ENCODE peak calls at places on chromosomes 7 and 10, in ten cellular contexts. V is ovary, R is stomach, W is HCT116, B is body of pancreas, E is thyroid gland, Y is tibial nerve, Q is H1, K is transverse colon, M is spleen. H is an unnamed sample.

GRCh38 chr7:33334349-33334748 is 205.0 kb downstream of the BBS9 start:
- DNase-seq in V (no peak), R (no peak), W (peak; percentile 19), B (no peak), E (no peak), Y (no peak), Q (peak; percentile 15), K (no peak), M (no peak), H (no peak)

GRCh38 chr7:886626-887487 is 10.5 kb downstream of the GET4 start:
- DNase-seq in V (no peak), R (no peak), W (no peak), B (no peak), E (no peak), Y (no peak), Q (no peak), K (no peak), M (peak; percentile 71), H (peak; percentile 53)

GRCh38 chr10:131891196-131891928 is 9.4 kb upstream of the PPP2R2D start:
- DNase-seq in V (no peak), R (no peak), W (no peak), B (peak; percentile 45), E (no peak), Y (no peak), Q (peak; percentile 15), K (no peak), M (peak; percentile 69), H (no peak)

GRCh38 chr10:89518876-89519842 is 16.2 kb downstream of the SLC16A12 start:
- DNase-seq in V (peak; percentile 27), R (no peak), W (no peak), B (no peak), E (no peak), Y (no peak), Q (no peak), K (no peak), M (no peak), H (peak; percentile 78)

GRCh38 chr7:37372750-37373149 is 75.9 kb downstream of the ELMO1 start:
- DNase-seq in V (no peak), R (no peak), W (no peak), B (no peak), E (no peak), Y (no peak), Q (no peak), K (no peak), M (no peak), H (no peak)

GRCh38 chr7:39565538-39565937 is 666 bp upstream of the YAE1 start:
- DNase-seq in V (no peak), R (no peak), W (no peak), B (no peak), E (no peak), Y (no peak), Q (no peak), K (no peak), M (no peak), H (no peak)

GRCh38 chr10:17053513-17053912 is 76.1 kb downstream of the CUBN start:
- DNase-seq in V (no peak), R (no peak), W (no peak), B (no peak), E (no peak), Y (no peak), Q (no peak), K (no peak), M (no peak), H (no peak)

GRCh38 chr10:114632869-114633715 is 25.0 kb downstream of the ABLIM1 start:
- DNase-seq in V (peak; percentile 60), R (no peak), W (peak; percentile 59), B (peak; percentile 26), E (peak; percentile 83), Y (no peak), Q (no peak), K (no peak), M (no peak), H (peak; percentile 68)

GRCh38 chr7:80935971-80936370 is 17.1 kb upstream of the SEMA3C start:
- DNase-seq in V (no peak), R (no peak), W (no peak), B (no peak), E (no peak), Y (no peak), Q (no peak), K (no peak), M (no peak), H (no peak)

GRCh38 chr10:101485681-101486554 is 102.1 kb downstream of the POLL start:
- DNase-seq in V (peak; percentile 39), R (no peak), W (no peak), B (peak; percentile 15), E (no peak), Y (no peak), Q (no peak), K (peak; percentile 9), M (no peak), H (peak; percentile 73)

GRCh38 chr10:17780727-17781126 is 28.4 kb upstream of the MRC1 start:
- DNase-seq in V (no peak), R (no peak), W (no peak), B (no peak), E (no peak), Y (no peak), Q (no peak), K (no peak), M (no peak), H (no peak)

GRCh38 chr10:123573236-123574147 is 92.7 kb upstream of the GPR26 start:
- DNase-seq in V (no peak), R (peak; percentile 68), W (peak; percentile 83), B (peak; percentile 73), E (peak; percentile 46), Y (no peak), Q (peak; percentile 73), K (peak; percentile 59), M (no peak), H (peak; percentile 40)

DNA sequence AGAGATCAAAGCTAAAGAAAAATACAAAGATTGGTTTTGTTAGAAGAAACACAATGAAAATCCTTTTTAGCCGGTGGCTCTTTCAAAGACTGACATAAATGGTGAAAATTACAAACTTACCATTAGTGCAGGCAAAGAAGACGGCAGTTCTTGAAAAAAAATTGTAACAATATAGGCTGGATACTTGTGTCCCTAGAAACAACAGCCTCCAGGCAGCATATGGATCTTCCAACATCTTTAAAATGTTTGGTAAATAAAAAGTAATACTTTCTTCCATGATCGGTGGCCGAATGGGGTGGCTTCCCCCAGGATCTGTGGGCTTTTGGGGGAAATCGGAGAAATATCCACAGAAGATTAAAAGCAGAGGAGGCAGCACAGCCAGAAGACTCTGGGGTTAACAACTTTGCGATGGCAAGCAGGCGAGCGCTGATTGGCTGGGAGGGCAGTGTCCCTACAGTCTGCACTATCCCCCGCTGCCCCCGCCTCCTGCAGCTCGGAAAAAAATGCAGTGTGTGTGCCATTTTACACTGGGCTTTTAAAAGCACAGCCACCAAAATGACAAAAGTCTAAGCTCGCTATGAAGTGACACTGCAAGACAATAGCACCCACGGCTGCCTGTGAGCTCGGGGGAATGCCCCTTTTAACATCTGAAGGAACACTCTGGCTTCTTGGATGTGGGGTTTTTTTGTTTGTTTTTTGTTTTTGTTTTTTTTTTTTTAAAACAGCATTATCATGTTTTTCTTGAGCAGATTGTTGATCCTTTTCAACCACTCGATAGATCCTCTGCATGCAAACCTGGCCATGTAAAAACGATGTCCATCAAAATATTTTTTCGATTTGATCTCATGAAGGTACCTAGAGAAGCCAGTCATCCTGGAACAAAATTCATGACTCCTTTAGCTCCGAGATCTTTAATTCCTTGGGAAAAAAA is 31.7 kb upstream of the EPC1 start:
- DNase-seq in V (peak; percentile 90), R (peak; percentile 91), W (peak; percentile 79), B (peak; percentile 98), E (peak; percentile 97), Y (peak; percentile 91), Q (no peak), K (peak; percentile 96), M (peak; percentile 98), H (peak; percentile 98)
- TF ChIP-seq POLR2A in V (no peak), R (no peak), W (peak; percentile 62), B (peak; percentile 87), E (no peak), Y (peak; percentile 69), Q (peak; percentile 41), K (peak; percentile 75), M (no peak), H (peak; percentile 29)

DNA sequence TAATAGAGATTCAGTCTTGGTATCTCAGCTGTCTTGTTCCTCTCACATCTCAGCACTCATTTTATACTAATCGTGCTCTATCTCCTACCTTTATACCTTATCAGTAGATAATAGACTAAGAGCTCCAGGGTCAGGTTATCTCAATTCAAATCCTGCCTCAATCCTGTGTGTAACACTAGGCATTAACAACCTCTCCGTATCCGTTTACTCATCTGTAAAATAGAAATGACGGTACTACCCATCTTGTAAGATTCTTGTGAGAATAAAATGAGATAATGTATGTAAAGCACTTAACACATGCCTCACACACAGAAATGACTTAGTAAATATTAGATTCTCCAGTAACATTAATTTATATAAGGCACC is 622 bp upstream of the P4HA1 start:
- DNase-seq in V (no peak), R (no peak), W (no peak), B (no peak), E (no peak), Y (no peak), Q (no peak), K (no peak), M (no peak), H (no peak)
- H3K36me3 ChIP-seq in V (no peaks in the 10 kb centered on the region), R (no peaks in the 10 kb centered on the region), W (no peaks in the 10 kb centered on the region), B (no peaks in the 10 kb centered on the region), E (no peaks in the 10 kb centered on the region), Y (no peaks in the 10 kb centered on the region), Q (no peaks in the 10 kb centered on the region), K (no peaks in the 10 kb centered on the region), M (no peaks in the 10 kb centered on the region), H (no peaks in the 10 kb centered on the region)

GRCh38 chr10:13717936-13718772 is 131.4 kb downstream of the PRPF18 start:
- DNase-seq in V (peak; percentile 41), R (peak; percentile 90), W (no peak), B (peak; percentile 90), E (peak; percentile 90), Y (peak; percentile 54), Q (no peak), K (peak; percentile 69), M (peak; percentile 80), H (peak; percentile 78)
- TF ChIP-seq POLR2A in V (no peak), R (no peak), W (no peak), B (peak; percentile 66), E (no peak), Y (no peak), Q (no peak), K (no peak), M (no peak), H (no peak)

GRCh38 chr7:98223351-98223897 is 12.2 kb downstream of the BHLHA15 start:
- DNase-seq in V (no peak), R (no peak), W (no peak), B (no peak), E (no peak), Y (no peak), Q (no peak), K (no peak), M (peak; percentile 47), H (no peak)

GRCh38 chr7:98227939-98228338 is 16.7 kb downstream of the BHLHA15 start:
- DNase-seq in V (no peak), R (no peak), W (no peak), B (peak; percentile 66), E (no peak), Y (no peak), Q (no peak), K (no peak), M (no peak), H (no peak)

GRCh38 chr7:98224701-98225181 is 13.5 kb downstream of the BHLHA15 start:
- DNase-seq in V (no peak), R (no peak), W (no peak), B (no peak), E (no peak), Y (no peak), Q (no peak), K (no peak), M (no peak), H (no peak)

GRCh38 chr7:98223898-98224700 is 12.9 kb downstream of the BHLHA15 start:
- DNase-seq in V (no peak), R (no peak), W (no peak), B (no peak), E (no peak), Y (no peak), Q (no peak), K (no peak), M (peak; percentile 69), H (no peak)

GRCh38 chr7:98225913-98226614 is 14.8 kb downstream of the BHLHA15 start:
- DNase-seq in V (no peak), R (no peak), W (no peak), B (no peak), E (no peak), Y (no peak), Q (no peak), K (no peak), M (peak; percentile 64), H (no peak)
- H3K36me3 ChIP-seq in V (no peaks in the 10 kb centered on the region), R (peaks cover 29% of the 10 kb centered on the region), W (no peaks in the 10 kb centered on the region), B (peaks cover 5% of the 10 kb centered on the region), E (peaks cover 13% of the 10 kb centered on the region), Y (no peaks in the 10 kb centered on the region), Q (no peaks in the 10 kb centered on the region), K (no peaks in the 10 kb centered on the region), M (peaks cover 83% of the 10 kb centered on the region), H (no peaks in the 10 kb centered on the region)